ENCODE peak calls at places on chromosomes 4 and X, in ten cellular contexts. E is sigmoid colon, H is H54, S is lower leg skin, L is thyroid gland, W is testis, T is tibial nerve, D is body of pancreas, K is stomach, G is esophagus muscularis mucosa. R is an unnamed sample.
A peak's percentile ranks its signal among the peaks of the same experiment; 100 is the strongest.

GRCh38 chrX:23982891-23983290 is 44.1 kb downstream of the KLHL15 start:
- DNase-seq in G (no peak), K (no peak), S (no peak), L (no peak), E (no peak), W (no peak), T (no peak), D (no peak), H (no peak), R (no peak)

GRCh38 chr4:141416219-141416618 is 195.5 kb downstream of the ZNF330 start:
- DNase-seq in L (no peak), T (no peak), D (no peak), S (no peak), G (no peak), W (no peak), K (no peak), E (no peak), H (no peak), R (no peak)

GRCh38 chr4:110198472-110199419 is at the start of gene ELOVL6:
- DNase-seq in L (peak; percentile 38), D (peak; percentile 43), E (peak; percentile 79), W (peak; percentile 67), H (peak; percentile 47), G (no peak), S (peak; percentile 89), K (peak; percentile 56), T (peak; percentile 31), R (peak; percentile 87)

GRCh38 chr4:121138014-121138413 is 26.1 kb downstream of the TNIP3 start:
- DNase-seq in S (no peak), H (no peak), E (no peak), T (no peak), K (no peak), G (no peak), L (no peak), W (no peak), D (no peak), R (no peak)

GRCh38 chr4:16269742-16270522 is 43.7 kb upstream of the TAPT1 start:
- DNase-seq in W (no peak), L (no peak), D (no peak), G (no peak), K (no peak), H (no peak), S (no peak), E (no peak), T (no peak), R (no peak)

GRCh38 chr4:140937866-140938265 is 181.7 kb upstream of the TBC1D9 start:
- DNase-seq in W (no peak), L (no peak), K (no peak), T (no peak), H (peak; percentile 30), E (no peak), G (no peak), S (no peak), D (no peak), R (no peak)

GRCh38 chr4:154314248-154314647 is 177.4 kb downstream of the DCHS2 start:
- DNase-seq in G (no peak), S (no peak), W (peak; percentile 36), L (no peak), H (no peak), D (no peak), E (no peak), T (no peak), K (no peak), R (no peak)

GRCh38 chr4:48727666-48728459 is 52.2 kb downstream of the FRYL start:
- DNase-seq in L (no peak), K (no peak), W (no peak), E (no peak), D (no peak), T (no peak), H (no peak), S (no peak), G (peak; percentile 39), R (no peak)

GRCh38 chrX:2502120-2502667 is 1.4 kb upstream of the DHRSX start:
- DNase-seq in W (no peak), E (peak; percentile 54), K (peak; percentile 22), G (no peak), S (peak; percentile 85), L (no peak), T (no peak), D (no peak), H (no peak), R (no peak)

GRCh38 chrX:2499507-2499906 is 1.3 kb downstream of the DHRSX start:
- DNase-seq in L (no peak), S (peak; percentile 53), E (no peak), T (no peak), H (no peak), K (peak; percentile 13), D (no peak), W (no peak), G (no peak), R (no peak)

GRCh38 chrX:2500091-2500680 is 590 bp downstream of the DHRSX start:
- DNase-seq in S (peak; percentile 85), L (peak; percentile 33), K (peak; percentile 30), D (no peak), W (peak; percentile 68), G (no peak), T (no peak), E (no peak), H (peak; percentile 67), R (no peak)

GRCh38 chrX:2501246-2502102 is 698 bp upstream of the DHRSX start:
- DNase-seq in H (no peak), D (no peak), T (no peak), G (no peak), E (no peak), W (no peak), K (peak; percentile 23), L (no peak), S (peak; percentile 85), R (no peak)

DNA sequence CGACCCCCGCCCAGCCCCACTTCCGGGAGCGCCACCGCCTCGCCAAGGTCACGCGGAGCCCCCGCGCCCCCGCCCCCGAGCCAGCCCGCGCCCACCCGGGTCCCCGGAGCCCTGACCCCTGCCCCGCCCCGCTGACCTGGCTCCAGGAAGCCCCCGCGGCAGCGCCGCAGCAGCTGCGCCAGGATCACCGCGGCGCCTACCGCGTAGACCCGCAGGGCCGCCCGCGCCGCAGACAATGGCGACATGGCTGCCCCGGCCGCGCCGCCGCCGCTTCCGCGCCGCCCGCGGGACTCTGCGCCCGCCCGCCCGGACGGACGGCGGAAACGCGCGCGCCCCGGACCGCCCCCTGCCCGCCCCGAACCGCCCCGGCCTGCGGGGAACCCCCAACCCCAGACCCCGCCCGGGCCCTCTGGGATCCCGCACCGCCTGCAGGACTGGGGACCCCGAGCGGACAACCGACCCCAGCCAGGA is at the start of the genes DHRSX and ZBED1:
- DNase-seq in K (peak; percentile 51), W (no peak), H (peak; percentile 28), D (no peak), S (peak; percentile 88), G (no peak), L (peak; percentile 33), T (no peak), E (no peak), R (no peak)
- TF ChIP-seq POLR2A in K (no peak), W (no peak), H (peak; percentile 71), D (no peak), S (no peak), G (no peak), L (no peak), T (no peak), E (no peak), R (no peak)

DNA sequence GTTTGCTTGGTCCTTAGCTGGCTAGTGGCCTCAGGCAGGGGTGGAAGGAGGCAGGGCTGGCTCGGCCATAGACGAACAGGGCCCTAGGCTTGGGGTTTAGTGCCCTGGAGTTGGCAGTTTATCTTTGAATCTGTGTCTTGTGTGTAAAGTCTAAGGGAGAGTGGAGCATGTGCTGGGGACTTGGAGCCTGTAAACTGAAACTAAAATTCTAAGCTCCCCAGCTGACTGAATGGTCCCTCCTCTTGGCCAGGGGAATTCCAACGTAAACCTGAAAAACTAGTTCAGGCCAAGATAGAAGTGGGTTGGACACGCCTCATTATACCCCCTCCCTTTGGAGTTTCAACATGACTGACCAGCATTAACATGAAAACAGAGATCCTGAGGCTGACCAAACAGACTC is 46.1 kb upstream of the GPR78 start:
- DNase-seq in E (no peak), T (no peak), K (peak; percentile 67), L (peak; percentile 79), W (no peak), D (peak; percentile 74), G (no peak), S (no peak), H (no peak), R (no peak)
- TF ChIP-seq POLR2A in E (no peak), T (no peak), K (no peak), L (no peak), W (no peak), D (peak; percentile 49), G (no peak), S (no peak), H (no peak), R (no peak)

GRCh38 chr4:40056722-40057539 is at the start of gene N4BP2:
- DNase-seq in L (peak; percentile 87), T (peak; percentile 61), E (peak; percentile 89), W (peak; percentile 78), H (peak; percentile 42), D (peak; percentile 90), K (peak; percentile 88), S (peak; percentile 96), G (peak; percentile 93), R (peak; percentile 93)

GRCh38 chr4:40055873-40056721 is 553 bp upstream of the N4BP2 start:
- DNase-seq in W (peak; percentile 71), T (peak; percentile 46), H (peak; percentile 49), K (peak; percentile 72), D (peak; percentile 79), S (peak; percentile 92), G (peak; percentile 95), L (peak; percentile 67), E (peak; percentile 84), R (peak; percentile 88)

GRCh38 chr4:40058854-40059253 is 2.2 kb downstream of the N4BP2 start:
- DNase-seq in K (no peak), E (no peak), T (no peak), L (peak; percentile 22), W (peak; percentile 59), D (no peak), H (no peak), G (no peak), S (peak; percentile 75), R (peak; percentile 20)

GRCh38 chr4:40058121-40058520 is 1.5 kb downstream of the N4BP2 start:
- DNase-seq in D (no peak), H (no peak), L (no peak), K (no peak), T (no peak), S (no peak), G (no peak), E (no peak), W (no peak), R (peak; percentile 45)

GRCh38 chr4:40057540-40058091 is 966 bp downstream of the N4BP2 start:
- DNase-seq in E (peak; percentile 92), W (peak; percentile 92), S (peak; percentile 92), H (peak; percentile 55), L (peak; percentile 85), K (peak; percentile 84), T (peak; percentile 45), D (peak; percentile 83), G (peak; percentile 95), R (peak; percentile 94)
- TF ChIP-seq POLR2A in E (no peak), W (no peak), S (no peak), H (peak; percentile 25), L (no peak), K (no peak), T (peak; percentile 45), D (peak; percentile 55), G (no peak), R (peak; percentile 88)

DNA sequence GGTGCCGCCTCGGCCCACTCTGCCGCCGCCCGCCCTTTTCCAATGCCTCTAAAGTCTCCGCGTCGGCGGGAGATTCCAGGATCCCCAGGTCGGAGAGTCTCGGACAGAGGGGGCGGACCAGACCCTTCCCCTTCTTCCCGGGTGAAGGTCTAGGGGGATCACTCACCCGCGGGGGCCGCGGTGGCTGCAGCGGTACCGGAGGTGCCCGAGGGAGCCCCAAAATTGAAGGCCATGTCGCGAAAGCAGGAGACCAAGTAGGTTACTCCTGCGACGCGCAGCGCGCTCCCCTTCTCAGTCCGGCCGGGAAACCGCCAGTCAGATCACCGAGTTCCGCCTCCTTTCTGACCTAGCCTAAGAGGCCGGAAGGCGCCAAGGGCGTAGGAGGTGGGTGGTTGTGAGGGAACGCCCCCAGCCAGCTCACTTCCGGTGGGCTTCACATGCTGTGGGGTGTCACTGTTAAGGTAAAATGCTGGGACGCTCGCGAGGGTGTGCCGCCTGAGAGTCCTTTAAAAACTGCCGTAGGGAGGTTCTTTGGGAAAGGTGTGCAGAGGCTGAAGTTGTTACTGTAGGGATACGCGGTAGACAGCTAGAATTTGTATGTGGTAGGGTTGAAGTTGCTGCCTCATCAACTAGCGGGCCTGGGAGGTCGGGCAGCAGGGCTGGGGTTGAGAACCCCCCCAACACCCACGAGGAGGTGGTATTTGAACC is at the start of gene NUP54:
- DNase-seq in H (peak; percentile 60), L (peak; percentile 95), E (peak; percentile 96), D (peak; percentile 93), W (peak; percentile 97), T (peak; percentile 85), S (peak; percentile 98), G (peak; percentile 97), K (peak; percentile 95), R (peak; percentile 98)
- TF ChIP-seq POLR2A in H (peak; percentile 71), L (peak; percentile 43), E (peak; percentile 83), D (peak; percentile 94), W (peak; percentile 73), T (peak; percentile 76), S (no peak), G (peak; percentile 57), K (no peak), R (peak; percentile 95)